ENCODE peak calls at places on chromosomes 7 and 10, in five cellular contexts. N is mesenchymal stem cell, H is neuronal stem cell, J is H9, Q is H1. W is an unnamed sample.

GRCh38 chr7:113071465-113071864 is 15.2 kb downstream of the GPR85 start:
- DNase-seq in N (no peak), H (no peak), J (no peak), Q (no peak), W (peak; percentile 2)

GRCh38 chr7:20331231-20331880 is 656 bp downstream of the ITGB8 start:
- DNase-seq in N (peak; percentile 19), H (peak; percentile 82), J (peak; percentile 65), Q (no peak), W (peak; percentile 56)

GRCh38 chr10:11434323-11434722 is 177.1 kb downstream of the USP6NL start:
- DNase-seq in N (no peak), H (no peak), J (peak; percentile 41), Q (no peak), W (no peak)

GRCh38 chr7:36734731-36735130 is 10.4 kb upstream of the AOAH start:
- DNase-seq in N (no peak), H (no peak), J (no peak), Q (no peak), W (no peak)

GRCh38 chr7:47236480-47237208 is 345.3 kb downstream of the TNS3 start:
- DNase-seq in N (no peak), H (no peak), J (no peak), Q (no peak), W (no peak)

GRCh38 chr10:118210276-118210675 is 131.8 kb downstream of the FAM204A start:
- DNase-seq in N (peak; percentile 2), H (no peak), J (no peak), Q (no peak), W (no peak)

GRCh38 chr10:69060127-69060798 is 27.6 kb upstream of the SRGN start:
- DNase-seq in N (no peak), H (no peak), J (no peak), Q (no peak), W (no peak)

GRCh38 chr7:42174391-42174848 is 62.6 kb downstream of the GLI3 start:
- DNase-seq in N (peak; percentile 43), H (no peak), J (no peak), Q (no peak), W (no peak)

GRCh38 chr7:50703654-50704053 is 79.0 kb downstream of the GRB10 start:
- DNase-seq in N (no peak), H (no peak), J (no peak), Q (no peak), W (no peak)

GRCh38 chr10:104301907-104302690 is 33.1 kb downstream of the GSTO2 start:
- DNase-seq in N (no peak), H (no peak), J (no peak), Q (no peak), W (no peak)

GRCh38 chr10:103021897-103022286 is 103.8 kb downstream of the CNNM2 start:
- DNase-seq in N (peak; percentile 91), H (no peak), J (no peak), Q (no peak), W (peak; percentile 65)

GRCh38 chr10:60197206-60197605 is 192.5 kb downstream of the ANK3 start:
- DNase-seq in N (no peak), H (no peak), J (no peak), Q (no peak), W (no peak)

GRCh38 chr7:114345494-114345893 is 69.1 kb upstream of the FOXP2 start:
- DNase-seq in N (no peak), H (no peak), J (no peak), Q (no peak), W (no peak)

GRCh38 chr7:128424936-128425335 is 15.2 kb upstream of the IMPDH1 start:
- DNase-seq in N (no peak), H (no peak), J (no peak), Q (no peak), W (no peak)

GRCh38 chr10:43126759-43127424 is 11.4 kb upstream of the CSGALNACT2 start:
- DNase-seq in N (no peak), H (no peak), J (peak; percentile 17), Q (no peak), W (no peak)

GRCh38 chr7:132458685-132459084 is 117.6 kb downstream of the PLXNA4 start:
- DNase-seq in N (no peak), H (no peak), J (no peak), Q (no peak), W (no peak)

GRCh38 chr7:55307123-55307916 is 57.8 kb upstream of the LANCL2 start:
- DNase-seq in N (no peak), H (no peak), J (peak; percentile 68), Q (no peak), W (peak; percentile 92)

GRCh38 chr7:55308186-55308929 is 56.8 kb upstream of the LANCL2 start:
- DNase-seq in N (peak; percentile 41), H (no peak), J (no peak), Q (no peak), W (peak; percentile 98)

GRCh38 chr7:55309040-55309991 is 55.8 kb upstream of the LANCL2 start:
- DNase-seq in N (no peak), H (no peak), J (no peak), Q (no peak), W (no peak)

GRCh38 chr7:55306331-55306730 is 58.8 kb upstream of the LANCL2 start:
- DNase-seq in N (no peak), H (no peak), J (no peak), Q (no peak), W (no peak)

GRCh38 chr7:55310626-55311025 is 54.5 kb upstream of the LANCL2 start:
- DNase-seq in N (no peak), H (no peak), J (no peak), Q (no peak), W (peak; percentile 56)
- H2BK12ac ChIP-seq in N (no peak overlapping the region), H (no peak overlapping the region), J (no peak overlapping the region), Q (no peak overlapping the region), W (no peak overlapping the region)

DNA sequence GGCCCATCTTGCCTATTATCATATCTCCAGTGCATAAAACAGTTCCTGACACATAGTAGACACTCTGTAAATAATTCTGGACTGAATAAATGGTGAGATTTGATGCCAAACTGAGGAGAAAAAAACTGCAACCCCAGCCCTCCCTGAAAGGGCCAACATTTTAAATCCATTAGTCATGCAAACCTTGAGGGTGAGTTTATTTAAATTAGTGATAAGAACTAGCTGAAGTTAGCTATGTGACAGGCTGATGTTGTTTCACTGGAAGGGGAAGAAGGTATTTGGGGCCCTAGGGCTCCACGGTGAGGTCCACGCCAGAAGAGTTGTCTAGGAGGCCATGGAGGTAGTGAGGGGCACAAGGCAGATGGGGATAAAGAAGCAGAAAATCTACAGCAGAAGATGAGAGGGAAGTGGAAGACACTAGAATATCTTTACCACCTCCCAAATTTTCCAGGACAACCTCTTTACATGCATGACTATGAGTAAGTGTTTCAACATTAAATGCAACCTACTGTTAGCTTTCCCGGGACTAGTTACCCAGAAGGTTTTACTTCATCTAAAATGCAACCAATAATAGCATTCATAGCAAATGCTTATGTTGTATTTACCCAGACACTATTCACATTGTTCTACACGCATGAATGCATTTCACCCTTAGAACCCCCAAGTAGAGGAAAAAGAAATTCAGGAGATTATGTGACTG is 183.2 kb upstream of the LYZL1 start:
- DNase-seq in N (peak; percentile 62), H (no peak), J (no peak), Q (no peak), W (peak; percentile 15)
- H4K8ac ChIP-seq in N (peak overlapping the region; percentile 29), H (no peak overlapping the region), J (no peak overlapping the region), Q (no peak overlapping the region), W (peak overlapping the region; percentile 75)

GRCh38 chr7:120860151-120860550 is 2.2 kb upstream of the TSPAN12 start:
- DNase-seq in N (no peak), H (no peak), J (no peak), Q (no peak), W (no peak)

GRCh38 chr7:120858299-120858636 is 324 bp upstream of the TSPAN12 start:
- DNase-seq in N (no peak), H (no peak), J (no peak), Q (no peak), W (no peak)

GRCh38 chr7:120856198-120856597 is 1.7 kb downstream of the TSPAN12 start:
- DNase-seq in N (no peak), H (no peak), J (no peak), Q (no peak), W (no peak)

GRCh38 chr7:120856621-120857352 is 1.2 kb downstream of the TSPAN12 start:
- DNase-seq in N (peak; percentile 74), H (peak; percentile 75), J (peak; percentile 76), Q (no peak), W (peak; percentile 80)

GRCh38 chr7:120857558-120858298 is at the start of gene TSPAN12:
- DNase-seq in N (peak; percentile 93), H (peak; percentile 90), J (peak; percentile 87), Q (no peak), W (peak; percentile 84)
- H2BK5ac ChIP-seq in N (peak within 1 kb of the TSS; percentile 74), H (peak within 1 kb of the TSS; percentile 98), J (no peak within 1 kb of the TSS), Q (peak within 1 kb of the TSS; percentile 75), W (peak within 1 kb of the TSS; percentile 98)

GRCh38 chr7:28980504-28981281 is 22.6 kb upstream of the TRIL start:
- DNase-seq in N (peak; percentile 19), H (no peak), J (no peak), Q (no peak), W (peak; percentile 90)
- H2BK12ac ChIP-seq in N (no peak overlapping the region), H (no peak overlapping the region), J (no peak overlapping the region), Q (no peak overlapping the region), W (peak overlapping the region; percentile 88)

DNA sequence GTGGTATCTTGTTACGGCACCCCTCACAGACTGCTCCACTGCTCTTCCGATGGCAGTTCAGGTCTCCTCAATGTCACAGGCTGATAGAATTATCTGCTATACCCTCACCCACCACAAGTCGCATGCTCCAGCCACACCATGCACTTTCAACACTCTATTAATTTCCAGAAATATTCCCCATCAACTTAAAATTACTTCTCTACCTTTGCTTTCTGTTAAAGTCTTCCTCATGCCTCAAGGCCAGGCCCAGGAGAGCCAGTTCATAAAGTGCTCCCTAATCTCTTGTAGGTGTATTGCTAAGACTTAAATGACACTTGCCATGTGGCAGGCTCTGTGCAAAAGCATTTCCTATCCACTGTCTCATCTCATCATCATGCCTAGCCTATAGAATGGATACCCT is 105.9 kb upstream of the ARID5B start:
- DNase-seq in N (no peak), H (no peak), J (peak; percentile 32), Q (no peak), W (no peak)
- H4K8ac ChIP-seq in N (peak overlapping the region; percentile 51), H (no peak overlapping the region), J (no peak overlapping the region), Q (no peak overlapping the region), W (no peak overlapping the region)

DNA sequence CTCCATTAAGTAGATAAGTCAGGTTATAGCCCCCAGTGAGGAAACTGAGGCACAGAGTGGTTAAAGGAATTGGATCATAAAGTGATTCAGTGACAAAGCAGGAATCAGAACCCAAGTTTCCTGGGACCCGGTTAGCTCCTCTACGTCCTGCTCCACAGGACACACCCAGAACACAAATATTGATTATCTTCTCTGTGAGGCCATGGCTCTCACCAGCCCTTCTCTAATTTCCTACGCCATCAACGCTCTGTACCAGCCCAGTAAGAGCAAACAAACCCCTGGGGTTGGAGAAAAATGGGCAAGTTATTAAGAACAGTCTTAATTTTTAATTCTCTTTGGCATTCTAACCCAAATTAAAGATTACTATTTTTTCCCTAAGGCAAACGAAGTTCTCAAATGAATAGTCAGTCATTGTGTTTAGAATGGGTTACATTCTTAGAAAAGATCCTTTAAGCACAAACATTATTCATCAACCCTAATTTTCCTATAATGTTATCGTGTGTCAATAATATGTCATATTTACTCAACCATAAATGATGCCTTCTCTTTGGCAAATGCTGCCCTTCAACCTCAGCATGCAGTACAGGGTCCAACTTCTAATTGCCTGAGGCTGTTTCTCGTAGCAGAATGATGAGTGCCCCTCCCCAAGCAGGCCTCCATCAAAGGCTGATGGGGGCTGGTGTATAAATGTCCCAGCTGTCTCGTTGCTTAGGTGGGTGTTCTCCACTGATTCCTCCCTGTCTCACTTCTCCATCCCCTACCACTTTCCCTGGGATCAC is 25.4 kb upstream of the TM9SF3 start:
- DNase-seq in N (no peak), H (no peak), J (no peak), Q (no peak), W (no peak)
- H2BK5ac ChIP-seq in N (no peak overlapping the region), H (no peak overlapping the region), J (no peak overlapping the region), Q (no peak overlapping the region), W (no peak overlapping the region)